ENCODE peak calls at places on chromosome 9, in nine cellular contexts. One of them, this sample, is unnamed.

GRCh38 chr9:122107291-122107805 is 14.2 kb upstream of the TTLL11 start:
- DNase-seq in pancreas: no peak
- DNase-seq in HEK293T: no peak
- DNase-seq in neural progenitor cell: no peak
- DNase-seq in NCI-H526 treated with DMSO at 0.1 percent for 48 hours: no peak
- DNase-seq in stimulated activated CD8-positive, alpha-beta memory T cell treated with anti-CD3 and anti-CD28 coated beads, Interleukin-4, amount 100 ng/mL, for 1 hour: no peak
- DNase-seq in activated T-helper 1 cell treated with anti-CD3 and anti-CD28 coated beads, Interleukin-2, amount 50 U/mL, for 16 hours: no peak
- DNase-seq in midbrain: no peak
- DNase-seq in epithelial cell of esophagus: no peak
- DNase-seq in this sample: no peak

GRCh38 chr9:38443181-38443580 is 18.9 kb upstream of the IGFBPL1 start:
- DNase-seq in NCI-H526 treated with DMSO at 0.1 percent for 48 hours: no peak
- DNase-seq in pancreas: no peak
- DNase-seq in epithelial cell of esophagus: peak; percentile 20
- DNase-seq in HEK293T: no peak
- DNase-seq in neural progenitor cell: no peak
- DNase-seq in midbrain: no peak
- DNase-seq in stimulated activated CD8-positive, alpha-beta memory T cell treated with anti-CD3 and anti-CD28 coated beads, Interleukin-4, amount 100 ng/mL, for 1 hour: no peak
- DNase-seq in activated T-helper 1 cell treated with anti-CD3 and anti-CD28 coated beads, Interleukin-2, amount 50 U/mL, for 16 hours: no peak
- DNase-seq in this sample: peak; percentile 59

GRCh38 chr9:75892168-75892901 is 1.9 kb downstream of the PCSK5 start:
- DNase-seq in neural progenitor cell: peak; percentile 61
- DNase-seq in midbrain: peak; percentile 28
- DNase-seq in epithelial cell of esophagus: peak; percentile 15
- DNase-seq in stimulated activated CD8-positive, alpha-beta memory T cell treated with anti-CD3 and anti-CD28 coated beads, Interleukin-4, amount 100 ng/mL, for 1 hour: no peak
- DNase-seq in pancreas: peak; percentile 77
- DNase-seq in HEK293T: peak; percentile 22
- DNase-seq in NCI-H526 treated with DMSO at 0.1 percent for 48 hours: peak; percentile 23
- DNase-seq in activated T-helper 1 cell treated with anti-CD3 and anti-CD28 coated beads, Interleukin-2, amount 50 U/mL, for 16 hours: no peak
- DNase-seq in this sample: peak; percentile 63

GRCh38 chr9:38641142-38641541 is 20.7 kb upstream of the ANKRD18A start:
- DNase-seq in HEK293T: no peak
- DNase-seq in epithelial cell of esophagus: no peak
- DNase-seq in NCI-H526 treated with DMSO at 0.1 percent for 48 hours: no peak
- DNase-seq in midbrain: no peak
- DNase-seq in neural progenitor cell: no peak
- DNase-seq in stimulated activated CD8-positive, alpha-beta memory T cell treated with anti-CD3 and anti-CD28 coated beads, Interleukin-4, amount 100 ng/mL, for 1 hour: no peak
- DNase-seq in activated T-helper 1 cell treated with anti-CD3 and anti-CD28 coated beads, Interleukin-2, amount 50 U/mL, for 16 hours: no peak
- DNase-seq in pancreas: no peak
- DNase-seq in this sample: no peak

GRCh38 chr9:125172351-125172750 is 17.3 kb downstream of the PPP6C start:
- DNase-seq in NCI-H526 treated with DMSO at 0.1 percent for 48 hours: no peak
- DNase-seq in midbrain: no peak
- DNase-seq in HEK293T: no peak
- DNase-seq in activated T-helper 1 cell treated with anti-CD3 and anti-CD28 coated beads, Interleukin-2, amount 50 U/mL, for 16 hours: no peak
- DNase-seq in neural progenitor cell: no peak
- DNase-seq in pancreas: no peak
- DNase-seq in epithelial cell of esophagus: no peak
- DNase-seq in stimulated activated CD8-positive, alpha-beta memory T cell treated with anti-CD3 and anti-CD28 coated beads, Interleukin-4, amount 100 ng/mL, for 1 hour: no peak
- DNase-seq in this sample: no peak

GRCh38 chr9:121685146-121685794 is 33.8 kb downstream of the DAB2IP start:
- DNase-seq in HEK293T: no peak
- DNase-seq in neural progenitor cell: no peak
- DNase-seq in stimulated activated CD8-positive, alpha-beta memory T cell treated with anti-CD3 and anti-CD28 coated beads, Interleukin-4, amount 100 ng/mL, for 1 hour: no peak
- DNase-seq in pancreas: no peak
- DNase-seq in epithelial cell of esophagus: no peak
- DNase-seq in NCI-H526 treated with DMSO at 0.1 percent for 48 hours: no peak
- DNase-seq in activated T-helper 1 cell treated with anti-CD3 and anti-CD28 coated beads, Interleukin-2, amount 50 U/mL, for 16 hours: no peak
- DNase-seq in midbrain: no peak
- DNase-seq in this sample: no peak

GRCh38 chr9:100082786-100083185 is 16.0 kb downstream of the ERP44 start:
- DNase-seq in midbrain: no peak
- DNase-seq in HEK293T: no peak
- DNase-seq in activated T-helper 1 cell treated with anti-CD3 and anti-CD28 coated beads, Interleukin-2, amount 50 U/mL, for 16 hours: no peak
- DNase-seq in pancreas: no peak
- DNase-seq in stimulated activated CD8-positive, alpha-beta memory T cell treated with anti-CD3 and anti-CD28 coated beads, Interleukin-4, amount 100 ng/mL, for 1 hour: no peak
- DNase-seq in epithelial cell of esophagus: no peak
- DNase-seq in NCI-H526 treated with DMSO at 0.1 percent for 48 hours: no peak
- DNase-seq in neural progenitor cell: no peak
- DNase-seq in this sample: no peak

GRCh38 chr9:9950813-9951212 is 662.0 kb downstream of the PTPRD start:
- DNase-seq in NCI-H526 treated with DMSO at 0.1 percent for 48 hours: no peak
- DNase-seq in HEK293T: no peak
- DNase-seq in activated T-helper 1 cell treated with anti-CD3 and anti-CD28 coated beads, Interleukin-2, amount 50 U/mL, for 16 hours: no peak
- DNase-seq in pancreas: no peak
- DNase-seq in stimulated activated CD8-positive, alpha-beta memory T cell treated with anti-CD3 and anti-CD28 coated beads, Interleukin-4, amount 100 ng/mL, for 1 hour: no peak
- DNase-seq in midbrain: no peak
- DNase-seq in epithelial cell of esophagus: no peak
- DNase-seq in neural progenitor cell: no peak
- DNase-seq in this sample: no peak

GRCh38 chr9:135224921-135225541 is 137.6 kb downstream of the OLFM1 start:
- DNase-seq in neural progenitor cell: peak; percentile 77
- DNase-seq in epithelial cell of esophagus: no peak
- DNase-seq in midbrain: no peak
- DNase-seq in HEK293T: no peak
- DNase-seq in stimulated activated CD8-positive, alpha-beta memory T cell treated with anti-CD3 and anti-CD28 coated beads, Interleukin-4, amount 100 ng/mL, for 1 hour: no peak
- DNase-seq in NCI-H526 treated with DMSO at 0.1 percent for 48 hours: peak; percentile 52
- DNase-seq in pancreas: no peak
- DNase-seq in activated T-helper 1 cell treated with anti-CD3 and anti-CD28 coated beads, Interleukin-2, amount 50 U/mL, for 16 hours: no peak
- DNase-seq in this sample: no peak

GRCh38 chr9:13992136-13992798 is 321.7 kb downstream of the NFIB start:
- DNase-seq in NCI-H526 treated with DMSO at 0.1 percent for 48 hours: no peak
- DNase-seq in pancreas: no peak
- DNase-seq in activated T-helper 1 cell treated with anti-CD3 and anti-CD28 coated beads, Interleukin-2, amount 50 U/mL, for 16 hours: no peak
- DNase-seq in stimulated activated CD8-positive, alpha-beta memory T cell treated with anti-CD3 and anti-CD28 coated beads, Interleukin-4, amount 100 ng/mL, for 1 hour: no peak
- DNase-seq in HEK293T: no peak
- DNase-seq in neural progenitor cell: no peak
- DNase-seq in epithelial cell of esophagus: peak; percentile 72
- DNase-seq in midbrain: no peak
- DNase-seq in this sample: no peak

GRCh38 chr9:127133739-127134167 is 11.3 kb upstream of the ANGPTL2 start:
- DNase-seq in midbrain: peak; percentile 79
- DNase-seq in NCI-H526 treated with DMSO at 0.1 percent for 48 hours: no peak
- DNase-seq in stimulated activated CD8-positive, alpha-beta memory T cell treated with anti-CD3 and anti-CD28 coated beads, Interleukin-4, amount 100 ng/mL, for 1 hour: no peak
- DNase-seq in activated T-helper 1 cell treated with anti-CD3 and anti-CD28 coated beads, Interleukin-2, amount 50 U/mL, for 16 hours: no peak
- DNase-seq in neural progenitor cell: peak; percentile 53
- DNase-seq in HEK293T: no peak
- DNase-seq in pancreas: no peak
- DNase-seq in epithelial cell of esophagus: peak; percentile 63
- DNase-seq in this sample: no peak

GRCh38 chr9:81683214-81683613 is 6.1 kb downstream of the TLE1 start:
- DNase-seq in epithelial cell of esophagus: no peak
- DNase-seq in stimulated activated CD8-positive, alpha-beta memory T cell treated with anti-CD3 and anti-CD28 coated beads, Interleukin-4, amount 100 ng/mL, for 1 hour: no peak
- DNase-seq in HEK293T: no peak
- DNase-seq in midbrain: no peak
- DNase-seq in pancreas: no peak
- DNase-seq in NCI-H526 treated with DMSO at 0.1 percent for 48 hours: no peak
- DNase-seq in neural progenitor cell: no peak
- DNase-seq in activated T-helper 1 cell treated with anti-CD3 and anti-CD28 coated beads, Interleukin-2, amount 50 U/mL, for 16 hours: no peak
- DNase-seq in this sample: no peak

GRCh38 chr9:3569529-3569928 is 43.7 kb upstream of the RFX3 start:
- DNase-seq in NCI-H526 treated with DMSO at 0.1 percent for 48 hours: no peak
- DNase-seq in stimulated activated CD8-positive, alpha-beta memory T cell treated with anti-CD3 and anti-CD28 coated beads, Interleukin-4, amount 100 ng/mL, for 1 hour: no peak
- DNase-seq in pancreas: no peak
- DNase-seq in activated T-helper 1 cell treated with anti-CD3 and anti-CD28 coated beads, Interleukin-2, amount 50 U/mL, for 16 hours: no peak
- DNase-seq in HEK293T: no peak
- DNase-seq in epithelial cell of esophagus: no peak
- DNase-seq in midbrain: no peak
- DNase-seq in neural progenitor cell: no peak
- DNase-seq in this sample: no peak

GRCh38 chr9:133855802-133856592 is 117.8 kb upstream of the SARDH start:
- DNase-seq in NCI-H526 treated with DMSO at 0.1 percent for 48 hours: peak; percentile 8
- DNase-seq in midbrain: no peak
- DNase-seq in stimulated activated CD8-positive, alpha-beta memory T cell treated with anti-CD3 and anti-CD28 coated beads, Interleukin-4, amount 100 ng/mL, for 1 hour: no peak
- DNase-seq in epithelial cell of esophagus: peak; percentile 74
- DNase-seq in neural progenitor cell: no peak
- DNase-seq in HEK293T: no peak
- DNase-seq in pancreas: no peak
- DNase-seq in activated T-helper 1 cell treated with anti-CD3 and anti-CD28 coated beads, Interleukin-2, amount 50 U/mL, for 16 hours: no peak
- DNase-seq in this sample: no peak

GRCh38 chr9:130689937-130690700 is 3.5 kb upstream of the EXOSC2 start:
- DNase-seq in pancreas: no peak
- DNase-seq in HEK293T: peak; percentile 73
- DNase-seq in epithelial cell of esophagus: peak; percentile 93
- DNase-seq in activated T-helper 1 cell treated with anti-CD3 and anti-CD28 coated beads, Interleukin-2, amount 50 U/mL, for 16 hours: no peak
- DNase-seq in midbrain: peak; percentile 82
- DNase-seq in neural progenitor cell: peak; percentile 84
- DNase-seq in NCI-H526 treated with DMSO at 0.1 percent for 48 hours: peak; percentile 59
- DNase-seq in stimulated activated CD8-positive, alpha-beta memory T cell treated with anti-CD3 and anti-CD28 coated beads, Interleukin-4, amount 100 ng/mL, for 1 hour: no peak
- DNase-seq in this sample: peak; percentile 95

GRCh38 chr9:2605246-2605645 is 16.3 kb upstream of the VLDLR start:
- DNase-seq in pancreas: no peak
- DNase-seq in stimulated activated CD8-positive, alpha-beta memory T cell treated with anti-CD3 and anti-CD28 coated beads, Interleukin-4, amount 100 ng/mL, for 1 hour: no peak
- DNase-seq in midbrain: no peak
- DNase-seq in HEK293T: no peak
- DNase-seq in activated T-helper 1 cell treated with anti-CD3 and anti-CD28 coated beads, Interleukin-2, amount 50 U/mL, for 16 hours: no peak
- DNase-seq in NCI-H526 treated with DMSO at 0.1 percent for 48 hours: no peak
- DNase-seq in neural progenitor cell: no peak
- DNase-seq in epithelial cell of esophagus: no peak
- DNase-seq in this sample: no peak

GRCh38 chr9:7721291-7721690 is 78.3 kb downstream of the DMAC1 start:
- DNase-seq in activated T-helper 1 cell treated with anti-CD3 and anti-CD28 coated beads, Interleukin-2, amount 50 U/mL, for 16 hours: no peak
- DNase-seq in epithelial cell of esophagus: no peak
- DNase-seq in midbrain: no peak
- DNase-seq in HEK293T: no peak
- DNase-seq in neural progenitor cell: no peak
- DNase-seq in pancreas: no peak
- DNase-seq in NCI-H526 treated with DMSO at 0.1 percent for 48 hours: no peak
- DNase-seq in stimulated activated CD8-positive, alpha-beta memory T cell treated with anti-CD3 and anti-CD28 coated beads, Interleukin-4, amount 100 ng/mL, for 1 hour: no peak
- DNase-seq in this sample: no peak

GRCh38 chr9:93963969-93964368 is 8.8 kb upstream of the BARX1 start:
- DNase-seq in NCI-H526 treated with DMSO at 0.1 percent for 48 hours: no peak
- DNase-seq in HEK293T: no peak
- DNase-seq in activated T-helper 1 cell treated with anti-CD3 and anti-CD28 coated beads, Interleukin-2, amount 50 U/mL, for 16 hours: no peak
- DNase-seq in midbrain: no peak
- DNase-seq in stimulated activated CD8-positive, alpha-beta memory T cell treated with anti-CD3 and anti-CD28 coated beads, Interleukin-4, amount 100 ng/mL, for 1 hour: no peak
- DNase-seq in pancreas: no peak
- DNase-seq in neural progenitor cell: no peak
- DNase-seq in epithelial cell of esophagus: no peak
- DNase-seq in this sample: no peak

GRCh38 chr9:18058564-18058963 is 415.4 kb upstream of the ADAMTSL1 start:
- DNase-seq in stimulated activated CD8-positive, alpha-beta memory T cell treated with anti-CD3 and anti-CD28 coated beads, Interleukin-4, amount 100 ng/mL, for 1 hour: no peak
- DNase-seq in epithelial cell of esophagus: no peak
- DNase-seq in neural progenitor cell: no peak
- DNase-seq in pancreas: no peak
- DNase-seq in activated T-helper 1 cell treated with anti-CD3 and anti-CD28 coated beads, Interleukin-2, amount 50 U/mL, for 16 hours: no peak
- DNase-seq in midbrain: no peak
- DNase-seq in NCI-H526 treated with DMSO at 0.1 percent for 48 hours: no peak
- DNase-seq in HEK293T: no peak
- DNase-seq in this sample: no peak

GRCh38 chr9:126822873-126823272 is 18.0 kb downstream of the ZBTB43 start:
- DNase-seq in neural progenitor cell: no peak
- DNase-seq in stimulated activated CD8-positive, alpha-beta memory T cell treated with anti-CD3 and anti-CD28 coated beads, Interleukin-4, amount 100 ng/mL, for 1 hour: no peak
- DNase-seq in NCI-H526 treated with DMSO at 0.1 percent for 48 hours: no peak
- DNase-seq in midbrain: no peak
- DNase-seq in HEK293T: no peak
- DNase-seq in activated T-helper 1 cell treated with anti-CD3 and anti-CD28 coated beads, Interleukin-2, amount 50 U/mL, for 16 hours: no peak
- DNase-seq in epithelial cell of esophagus: no peak
- DNase-seq in pancreas: no peak
- DNase-seq in this sample: no peak

GRCh38 chr9:134099123-134099761 is 31.4 kb upstream of the BRD3 start:
- DNase-seq in stimulated activated CD8-positive, alpha-beta memory T cell treated with anti-CD3 and anti-CD28 coated beads, Interleukin-4, amount 100 ng/mL, for 1 hour: peak; percentile 14
- DNase-seq in midbrain: no peak
- DNase-seq in pancreas: no peak
- DNase-seq in NCI-H526 treated with DMSO at 0.1 percent for 48 hours: no peak
- DNase-seq in epithelial cell of esophagus: peak; percentile 65
- DNase-seq in HEK293T: peak; percentile 69
- DNase-seq in neural progenitor cell: peak; percentile 29
- DNase-seq in activated T-helper 1 cell treated with anti-CD3 and anti-CD28 coated beads, Interleukin-2, amount 50 U/mL, for 16 hours: no peak
- DNase-seq in this sample: peak; percentile 61

GRCh38 chr9:91905958-91906585 is 44.0 kb downstream of the ROR2 start:
- DNase-seq in NCI-H526 treated with DMSO at 0.1 percent for 48 hours: no peak
- DNase-seq in pancreas: no peak
- DNase-seq in activated T-helper 1 cell treated with anti-CD3 and anti-CD28 coated beads, Interleukin-2, amount 50 U/mL, for 16 hours: peak; percentile 16
- DNase-seq in neural progenitor cell: no peak
- DNase-seq in epithelial cell of esophagus: no peak
- DNase-seq in HEK293T: no peak
- DNase-seq in stimulated activated CD8-positive, alpha-beta memory T cell treated with anti-CD3 and anti-CD28 coated beads, Interleukin-4, amount 100 ng/mL, for 1 hour: peak; percentile 15
- DNase-seq in midbrain: no peak
- DNase-seq in this sample: peak; percentile 3

GRCh38 chr9:132465131-132465635 is 55.2 kb downstream of the CFAP77 start:
- DNase-seq in midbrain: no peak
- DNase-seq in epithelial cell of esophagus: no peak
- DNase-seq in stimulated activated CD8-positive, alpha-beta memory T cell treated with anti-CD3 and anti-CD28 coated beads, Interleukin-4, amount 100 ng/mL, for 1 hour: no peak
- DNase-seq in activated T-helper 1 cell treated with anti-CD3 and anti-CD28 coated beads, Interleukin-2, amount 50 U/mL, for 16 hours: no peak
- DNase-seq in neural progenitor cell: no peak
- DNase-seq in NCI-H526 treated with DMSO at 0.1 percent for 48 hours: no peak
- DNase-seq in HEK293T: no peak
- DNase-seq in pancreas: no peak
- DNase-seq in this sample: no peak

GRCh38 chr9:88198346-88198807 is 60.1 kb upstream of the SPATA31C2 start:
- DNase-seq in epithelial cell of esophagus: peak; percentile 26
- DNase-seq in pancreas: no peak
- DNase-seq in NCI-H526 treated with DMSO at 0.1 percent for 48 hours: no peak
- DNase-seq in stimulated activated CD8-positive, alpha-beta memory T cell treated with anti-CD3 and anti-CD28 coated beads, Interleukin-4, amount 100 ng/mL, for 1 hour: no peak
- DNase-seq in neural progenitor cell: no peak
- DNase-seq in HEK293T: no peak
- DNase-seq in midbrain: no peak
- DNase-seq in activated T-helper 1 cell treated with anti-CD3 and anti-CD28 coated beads, Interleukin-2, amount 50 U/mL, for 16 hours: no peak
- DNase-seq in this sample: peak; percentile 62

GRCh38 chr9:133204335-133204992 is 4.6 kb downstream of the OBP2B start:
- DNase-seq in HEK293T: no peak
- DNase-seq in epithelial cell of esophagus: no peak
- DNase-seq in NCI-H526 treated with DMSO at 0.1 percent for 48 hours: no peak
- DNase-seq in neural progenitor cell: no peak
- DNase-seq in stimulated activated CD8-positive, alpha-beta memory T cell treated with anti-CD3 and anti-CD28 coated beads, Interleukin-4, amount 100 ng/mL, for 1 hour: no peak
- DNase-seq in pancreas: no peak
- DNase-seq in activated T-helper 1 cell treated with anti-CD3 and anti-CD28 coated beads, Interleukin-2, amount 50 U/mL, for 16 hours: no peak
- DNase-seq in midbrain: no peak
- DNase-seq in this sample: no peak

GRCh38 chr9:96379461-96379860 is 4.0 kb downstream of the SLC35D2 start:
- DNase-seq in epithelial cell of esophagus: no peak
- DNase-seq in HEK293T: no peak
- DNase-seq in neural progenitor cell: no peak
- DNase-seq in midbrain: peak; percentile 10
- DNase-seq in stimulated activated CD8-positive, alpha-beta memory T cell treated with anti-CD3 and anti-CD28 coated beads, Interleukin-4, amount 100 ng/mL, for 1 hour: no peak
- DNase-seq in activated T-helper 1 cell treated with anti-CD3 and anti-CD28 coated beads, Interleukin-2, amount 50 U/mL, for 16 hours: no peak
- DNase-seq in NCI-H526 treated with DMSO at 0.1 percent for 48 hours: no peak
- DNase-seq in pancreas: no peak
- DNase-seq in this sample: no peak

GRCh38 chr9:113690055-113690740 is 185.9 kb upstream of the ZNF618 start:
- DNase-seq in HEK293T: no peak
- DNase-seq in epithelial cell of esophagus: peak; percentile 46
- DNase-seq in NCI-H526 treated with DMSO at 0.1 percent for 48 hours: no peak
- DNase-seq in pancreas: no peak
- DNase-seq in neural progenitor cell: peak; percentile 9
- DNase-seq in midbrain: no peak
- DNase-seq in activated T-helper 1 cell treated with anti-CD3 and anti-CD28 coated beads, Interleukin-2, amount 50 U/mL, for 16 hours: no peak
- DNase-seq in stimulated activated CD8-positive, alpha-beta memory T cell treated with anti-CD3 and anti-CD28 coated beads, Interleukin-4, amount 100 ng/mL, for 1 hour: no peak
- DNase-seq in this sample: no peak

GRCh38 chr9:116555556-116556180 is 131.4 kb upstream of the TRIM32 start:
- DNase-seq in NCI-H526 treated with DMSO at 0.1 percent for 48 hours: no peak
- DNase-seq in stimulated activated CD8-positive, alpha-beta memory T cell treated with anti-CD3 and anti-CD28 coated beads, Interleukin-4, amount 100 ng/mL, for 1 hour: no peak
- DNase-seq in midbrain: no peak
- DNase-seq in epithelial cell of esophagus: no peak
- DNase-seq in pancreas: no peak
- DNase-seq in neural progenitor cell: no peak
- DNase-seq in HEK293T: no peak
- DNase-seq in activated T-helper 1 cell treated with anti-CD3 and anti-CD28 coated beads, Interleukin-2, amount 50 U/mL, for 16 hours: no peak
- DNase-seq in this sample: no peak

GRCh38 chr9:119369670-119370366 is 583 bp upstream of the BRINP1 start:
- DNase-seq in NCI-H526 treated with DMSO at 0.1 percent for 48 hours: no peak
- DNase-seq in activated T-helper 1 cell treated with anti-CD3 and anti-CD28 coated beads, Interleukin-2, amount 50 U/mL, for 16 hours: no peak
- DNase-seq in stimulated activated CD8-positive, alpha-beta memory T cell treated with anti-CD3 and anti-CD28 coated beads, Interleukin-4, amount 100 ng/mL, for 1 hour: no peak
- DNase-seq in epithelial cell of esophagus: no peak
- DNase-seq in midbrain: no peak
- DNase-seq in HEK293T: no peak
- DNase-seq in neural progenitor cell: no peak
- DNase-seq in pancreas: no peak
- DNase-seq in this sample: no peak

GRCh38 chr9:131709741-131710499 is 30.0 kb downstream of the RAPGEF1 start:
- DNase-seq in stimulated activated CD8-positive, alpha-beta memory T cell treated with anti-CD3 and anti-CD28 coated beads, Interleukin-4, amount 100 ng/mL, for 1 hour: no peak
- DNase-seq in activated T-helper 1 cell treated with anti-CD3 and anti-CD28 coated beads, Interleukin-2, amount 50 U/mL, for 16 hours: no peak
- DNase-seq in NCI-H526 treated with DMSO at 0.1 percent for 48 hours: no peak
- DNase-seq in midbrain: no peak
- DNase-seq in epithelial cell of esophagus: peak; percentile 45
- DNase-seq in HEK293T: no peak
- DNase-seq in neural progenitor cell: peak; percentile 31
- DNase-seq in pancreas: no peak
- DNase-seq in this sample: no peak

GRCh38 chr9:4495537-4495936 is 5.3 kb downstream of the SLC1A1 start:
- DNase-seq in neural progenitor cell: no peak
- DNase-seq in HEK293T: no peak
- DNase-seq in NCI-H526 treated with DMSO at 0.1 percent for 48 hours: no peak
- DNase-seq in epithelial cell of esophagus: no peak
- DNase-seq in pancreas: no peak
- DNase-seq in stimulated activated CD8-positive, alpha-beta memory T cell treated with anti-CD3 and anti-CD28 coated beads, Interleukin-4, amount 100 ng/mL, for 1 hour: no peak
- DNase-seq in midbrain: no peak
- DNase-seq in activated T-helper 1 cell treated with anti-CD3 and anti-CD28 coated beads, Interleukin-2, amount 50 U/mL, for 16 hours: no peak
- DNase-seq in this sample: no peak

This sample was measured in PC-9.